ENCODE peak calls at places on chromosomes 2 and 18, in eight cellular contexts. Q is globus pallidus, H is AG08395, W is GM12865, U is HS-27A, P is HEK293T, X is SK-N-SH, O is caudate nucleus. I is an unnamed sample.
A peak's percentile ranks its signal among the peaks of the same experiment; 100 is the strongest.

GRCh38 chr2:236440110-236440881 is 129.3 kb upstream of the ACKR3 start:
- DNase-seq in Q (no peak), H (no peak), W (no peak), U (no peak), P (no peak), X (no peak), O (no peak), I (no peak)

GRCh38 chr18:63322908-63323634 is 3.5 kb upstream of the BCL2 start:
- DNase-seq in Q (peak; percentile 85), H (peak; percentile 69), W (peak; percentile 80), U (no peak), P (peak; percentile 34), X (peak; percentile 68), O (peak; percentile 49), I (peak; percentile 87)

GRCh38 chr2:200373973-200374416 is 67.5 kb downstream of the SPATS2L start:
- DNase-seq in Q (no peak), H (no peak), W (peak; percentile 75), U (no peak), P (no peak), X (no peak), O (no peak), I (no peak)

GRCh38 chr2:157497603-157498314 is 53.9 kb upstream of the CYTIP start:
- DNase-seq in Q (peak; percentile 26), H (peak; percentile 47), W (peak; percentile 50), U (no peak), P (peak; percentile 46), X (peak; percentile 36), O (no peak), I (peak; percentile 26)

GRCh38 chr2:118614856-118615255 is 232.6 kb downstream of the EN1 start:
- DNase-seq in Q (no peak), H (peak; percentile 61), W (no peak), U (no peak), P (no peak), X (no peak), O (no peak), I (no peak)

GRCh38 chr2:24404582-24404981 is 44.2 kb upstream of the ITSN2 start:
- DNase-seq in Q (no peak), H (peak; percentile 29), W (no peak), U (no peak), P (no peak), X (no peak), O (no peak), I (no peak)

GRCh38 chr2:211085056-211085680 is 528.8 kb downstream of the CPS1 start:
- DNase-seq in Q (peak; percentile 16), H (no peak), W (peak; percentile 36), U (peak; percentile 14), P (peak; percentile 16), X (peak; percentile 20), O (no peak), I (peak; percentile 71)

GRCh38 chr2:48045613-48046012 is 139.3 kb upstream of the FBXO11 start:
- DNase-seq in Q (peak; percentile 32), H (no peak), W (peak; percentile 25), U (no peak), P (no peak), X (no peak), O (no peak), I (no peak)

GRCh38 chr18:57797209-57797651 is 5.9 kb downstream of the ATP8B1 start:
- DNase-seq in Q (no peak), H (no peak), W (no peak), U (no peak), P (no peak), X (no peak), O (no peak), I (no peak)

GRCh38 chr2:207097278-207097677 is 68.5 kb downstream of the KLF7 start:
- DNase-seq in Q (no peak), H (no peak), W (no peak), U (no peak), P (no peak), X (no peak), O (no peak), I (no peak)

GRCh38 chr18:13442451-13442850 is 223.9 kb downstream of the LDLRAD4 start:
- DNase-seq in Q (no peak), H (no peak), W (no peak), U (no peak), P (no peak), X (no peak), O (no peak), I (no peak)